ENCODE peak calls at places on chromosomes 7 and 10, in eight cellular contexts. D is tibial nerve, X is adrenal gland, E is heart left ventricle, Q is prostate gland, A is endothelial cell of umbilical vein, O is stomach, U is vagina. T is an unnamed sample.
A peak's percentile ranks its signal among the peaks of the same experiment; 100 is the strongest.

GRCh38 chr10:92756233-92757065 is 66.7 kb downstream of the HHEX start:
- DNase-seq in O (no peak), U (no peak), D (no peak), A (peak; percentile 96), E (no peak), X (no peak), Q (no peak), T (no peak)

GRCh38 chr7:155303039-155303593 is 5.4 kb downstream of the INSIG1 start:
- DNase-seq in U (no peak), A (no peak), E (no peak), O (no peak), D (no peak), Q (no peak), X (no peak), T (no peak)

GRCh38 chr10:44589181-44589884 is 204.4 kb upstream of the CXCL12 start:
- DNase-seq in A (no peak), E (no peak), X (no peak), D (no peak), U (no peak), Q (no peak), O (no peak), T (no peak)

GRCh38 chr7:31084226-31084625 is 32.1 kb downstream of the ADCYAP1R1 start:
- DNase-seq in E (peak; percentile 11), O (no peak), U (no peak), X (no peak), A (no peak), D (no peak), Q (no peak), T (no peak)

GRCh38 chr10:102133373-102134195 is 744 bp downstream of the PPRC1 start:
- DNase-seq in D (peak; percentile 46), O (peak; percentile 63), X (peak; percentile 86), E (peak; percentile 84), Q (peak; percentile 51), A (peak; percentile 72), U (no peak), T (peak; percentile 81)

GRCh38 chr10:51926336-51926735 is 226.9 kb upstream of the CSTF2T start:
- DNase-seq in O (no peak), X (no peak), E (no peak), Q (no peak), A (no peak), D (no peak), U (no peak), T (no peak)

GRCh38 chr7:102431617-102432298 is 1.6 kb upstream of the ORAI2 start:
- DNase-seq in D (no peak), A (no peak), E (no peak), O (no peak), X (peak; percentile 54), Q (peak; percentile 58), U (no peak), T (no peak)

GRCh38 chr10:108629843-108630242 is 1293.5 kb downstream of the XPNPEP1 start:
- DNase-seq in E (no peak), A (no peak), D (no peak), Q (no peak), X (no peak), U (no peak), O (no peak), T (no peak)

GRCh38 chr7:18308938-18309337 is 186.6 kb upstream of the HDAC9 start:
- DNase-seq in E (no peak), O (no peak), A (no peak), D (no peak), X (no peak), U (no peak), Q (no peak), T (no peak)

GRCh38 chr7:51314726-51315125 is 1.9 kb downstream of the COBL start:
- DNase-seq in E (no peak), Q (peak; percentile 25), U (no peak), O (peak; percentile 33), A (no peak), D (no peak), X (no peak), T (no peak)
- H3K27ac ChIP-seq in E (no peak overlapping the region), Q (peak overlapping the region; percentile 90), U (no peak overlapping the region), O (peak overlapping the region; percentile 86), A (no peak overlapping the region), D (no peak overlapping the region), X (no peak overlapping the region), T (no peak overlapping the region)

DNA sequence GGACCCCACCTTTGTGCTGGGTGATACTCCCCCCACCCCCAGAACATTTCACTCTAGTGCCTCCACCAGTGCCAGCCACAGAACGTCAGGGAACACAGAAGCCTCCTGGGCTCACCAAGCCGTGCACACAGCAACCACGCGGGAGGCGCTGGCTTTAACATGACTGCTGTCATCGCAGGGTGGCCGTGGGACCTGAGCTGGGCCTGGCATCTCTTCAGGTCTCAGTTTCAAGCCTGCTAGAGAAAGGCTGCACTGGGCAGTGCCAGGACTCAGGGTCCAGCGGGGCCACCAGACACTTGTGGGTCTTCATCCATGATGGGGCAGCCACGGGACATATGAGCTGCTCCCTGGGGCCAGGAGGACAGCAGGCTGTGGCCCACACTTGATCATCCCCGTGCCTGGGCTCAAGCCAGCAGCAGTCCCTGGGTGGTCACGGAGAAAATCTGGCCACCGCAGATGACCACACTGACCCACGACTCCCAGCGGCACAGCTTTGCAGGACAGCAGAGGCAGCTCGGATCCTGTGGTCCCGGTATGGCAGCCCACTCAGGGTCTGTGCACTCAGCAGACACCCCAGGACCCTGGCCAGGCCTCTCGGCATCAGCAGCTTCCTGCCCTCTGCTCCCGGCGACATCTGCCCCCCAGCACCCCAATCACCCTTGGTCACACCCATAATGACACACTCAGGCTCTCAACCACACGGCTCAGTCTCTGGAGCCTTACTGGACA is 44.2 kb downstream of the CAMK2B start:
- DNase-seq in O (no peak), A (no peak), U (peak; percentile 62), Q (no peak), E (peak; percentile 66), D (peak; percentile 3), X (peak; percentile 14), T (peak; percentile 6)
- TF ChIP-seq POLR2A in O (no peak), A (no peak), U (no peak), Q (no peak), E (no peak), D (no peak), X (no peak), T (no peak)

GRCh38 chr10:132412316-132413192 is 15.6 kb downstream of the PWWP2B start:
- DNase-seq in X (peak; percentile 90), Q (no peak), A (no peak), D (no peak), O (no peak), U (no peak), E (peak; percentile 67), T (no peak)
- H3K27ac ChIP-seq in X (peak overlapping the region; percentile 94), Q (peak overlapping the region; percentile 98), A (no peak overlapping the region), D (no peak overlapping the region), O (peak overlapping the region; percentile 94), U (peak overlapping the region; percentile 79), E (peak overlapping the region; percentile 74), T (peak overlapping the region; percentile 89)

DNA sequence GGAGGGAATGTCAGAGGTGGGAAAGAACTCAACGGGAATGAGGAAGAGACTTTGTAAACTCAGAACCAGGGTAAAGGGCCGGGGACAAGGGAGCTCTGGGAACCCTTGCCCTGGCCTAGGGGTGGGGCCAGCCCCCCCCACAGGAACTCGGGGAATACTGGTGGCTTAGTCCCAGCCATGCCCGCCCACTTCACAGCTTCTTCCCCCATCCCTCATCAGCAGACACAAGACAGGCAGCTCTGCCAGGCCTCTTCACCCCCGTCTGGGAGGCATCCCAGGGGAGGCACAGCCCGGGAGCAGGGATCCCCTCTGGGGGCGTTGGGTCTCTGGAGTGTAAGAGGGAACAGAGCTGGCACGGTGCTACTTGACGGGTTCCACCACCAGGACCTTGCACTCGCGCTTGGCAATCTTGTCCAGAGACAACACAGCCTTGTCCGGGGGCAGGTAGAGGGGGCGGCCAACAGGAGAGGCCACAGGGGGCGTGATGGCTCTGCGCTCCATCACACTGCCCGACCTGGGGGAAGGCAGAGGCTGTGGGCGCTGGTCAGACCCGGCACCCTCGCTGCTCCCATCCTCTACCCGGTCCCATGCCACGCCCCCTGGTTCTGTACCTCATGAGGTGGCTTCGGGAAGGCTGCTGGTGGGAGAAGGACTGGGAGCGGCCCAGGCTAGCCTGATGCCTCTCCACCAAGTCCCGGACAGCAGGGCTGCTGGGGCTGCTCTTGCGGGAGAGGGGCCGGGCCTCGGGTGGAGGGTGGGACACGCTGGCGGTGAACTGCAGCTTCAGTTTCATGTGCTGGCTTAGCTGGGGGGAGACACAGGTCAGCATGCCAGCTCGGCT is 3.7 kb downstream of the TRAPPC14 start:
- DNase-seq in Q (no peak), A (no peak), D (no peak), X (no peak), O (no peak), U (no peak), E (no peak), T (no peak)
- TF ChIP-seq POLR2A in Q (no peak), A (no peak), D (no peak), X (no peak), O (no peak), U (no peak), E (no peak), T (no peak)

DNA sequence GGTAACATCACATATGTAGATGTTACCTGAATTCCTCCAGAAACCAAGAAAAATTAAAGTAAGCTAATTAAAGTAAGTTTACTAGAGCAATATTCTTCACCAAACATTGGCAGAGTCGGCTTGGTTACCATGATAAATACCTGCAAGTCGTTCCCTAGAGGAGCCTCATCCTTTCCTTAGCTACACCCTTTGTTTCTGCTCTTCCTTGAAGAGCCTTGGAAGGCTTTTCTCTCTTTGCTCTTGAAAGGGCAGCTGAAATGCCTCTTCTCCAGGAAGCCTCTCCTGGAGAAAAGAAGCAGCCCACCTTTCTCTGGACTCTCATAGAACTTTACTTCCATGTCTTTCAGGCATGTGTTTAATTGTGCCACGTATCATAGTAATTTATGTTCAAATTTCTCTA is 34.9 kb upstream of the CALD1 start:
- DNase-seq in D (no peak), O (no peak), E (no peak), X (no peak), U (no peak), Q (no peak), A (no peak), T (no peak)
- H3K27ac ChIP-seq in D (peak overlapping the region; percentile 11), O (no peak overlapping the region), E (no peak overlapping the region), X (no peak overlapping the region), U (peak overlapping the region; percentile 84), Q (no peak overlapping the region), A (no peak overlapping the region), T (peak overlapping the region; percentile 87)

GRCh38 chr7:137656227-137656849 is 190.4 kb downstream of the DGKI start:
- DNase-seq in U (no peak), Q (peak; percentile 70), X (peak; percentile 88), A (peak; percentile 89), E (peak; percentile 79), O (peak; percentile 81), D (peak; percentile 74), T (peak; percentile 78)
- TF ChIP-seq POLR2A in U (no peak), Q (no peak), X (no peak), A (no peak), E (no peak), O (no peak), D (no peak), T (no peak)

T was measured in uterus.